ENCODE peak calls at places on chromosome 16, in six cellular contexts. One of them, this sample, is unnamed.

GRCh38 chr16:84340305-84341040 is 27.9 kb upstream of the ATP2C2 start:
- DNase-seq in PC-3: peak; percentile 71
- DNase-seq in BJ: no peak
- DNase-seq in IMR-90: no peak
- DNase-seq in heart right ventricle: no peak
- DNase-seq in GM06990: no peak
- DNase-seq in this sample: no peak

GRCh38 chr16:66478733-66479511 is 51.8 kb downstream of the BEAN1 start:
- DNase-seq in GM06990: peak; percentile 56
- DNase-seq in PC-3: peak; percentile 78
- DNase-seq in BJ: no peak
- DNase-seq in heart right ventricle: peak; percentile 75
- DNase-seq in IMR-90: peak; percentile 40
- DNase-seq in this sample: peak; percentile 67

GRCh38 chr16:53207810-53208752 is 153.3 kb downstream of the CHD9 start:
- DNase-seq in GM06990: peak; percentile 62
- DNase-seq in heart right ventricle: peak; percentile 64
- DNase-seq in PC-3: peak; percentile 66
- DNase-seq in BJ: peak; percentile 37
- DNase-seq in IMR-90: peak; percentile 83
- DNase-seq in this sample: no peak

GRCh38 chr16:81497690-81498089 is 53.1 kb downstream of the CMIP start:
- DNase-seq in BJ: no peak
- DNase-seq in GM06990: peak; percentile 52
- DNase-seq in PC-3: no peak
- DNase-seq in heart right ventricle: no peak
- DNase-seq in IMR-90: no peak
- DNase-seq in this sample: no peak

GRCh38 chr16:80347002-80347401 is 193.8 kb upstream of the DYNLRB2 start:
- DNase-seq in IMR-90: no peak
- DNase-seq in BJ: no peak
- DNase-seq in PC-3: no peak
- DNase-seq in GM06990: no peak
- DNase-seq in heart right ventricle: no peak
- DNase-seq in this sample: no peak

GRCh38 chr16:4327782-4328579 is 12.1 kb downstream of the GLIS2 start:
- DNase-seq in IMR-90: peak; percentile 69
- DNase-seq in heart right ventricle: peak; percentile 89
- DNase-seq in PC-3: no peak
- DNase-seq in GM06990: no peak
- DNase-seq in BJ: no peak
- DNase-seq in this sample: peak; percentile 41

GRCh38 chr16:102060-102855 is 24.2 kb downstream of the MPG start:
- DNase-seq in PC-3: no peak
- DNase-seq in IMR-90: peak; percentile 31
- DNase-seq in GM06990: no peak
- DNase-seq in BJ: no peak
- DNase-seq in heart right ventricle: peak; percentile 67
- DNase-seq in this sample: no peak

GRCh38 chr16:77588389-77588788 is 133.9 kb upstream of the NUDT7 start:
- DNase-seq in PC-3: no peak
- DNase-seq in BJ: no peak
- DNase-seq in IMR-90: no peak
- DNase-seq in heart right ventricle: no peak
- DNase-seq in GM06990: no peak
- DNase-seq in this sample: no peak

GRCh38 chr16:89047331-89048086 is 46.1 kb upstream of the ACSF3 start:
- DNase-seq in PC-3: no peak
- DNase-seq in IMR-90: no peak
- DNase-seq in BJ: no peak
- DNase-seq in heart right ventricle: no peak
- DNase-seq in GM06990: no peak
- DNase-seq in this sample: no peak

GRCh38 chr16:57985204-57986121 is 14.5 kb upstream of the CNGB1 start:
- DNase-seq in GM06990: no peak
- DNase-seq in IMR-90: no peak
- DNase-seq in PC-3: no peak
- DNase-seq in BJ: no peak
- DNase-seq in heart right ventricle: no peak
- DNase-seq in this sample: no peak

GRCh38 chr16:82703156-82703555 is 76.4 kb downstream of the CDH13 start:
- DNase-seq in GM06990: no peak
- DNase-seq in BJ: no peak
- DNase-seq in PC-3: no peak
- DNase-seq in IMR-90: no peak
- DNase-seq in heart right ventricle: no peak
- DNase-seq in this sample: no peak

GRCh38 chr16:89044394-89045180 is 49.1 kb upstream of the ACSF3 start:
- DNase-seq in GM06990: no peak
- DNase-seq in BJ: no peak
- DNase-seq in heart right ventricle: no peak
- DNase-seq in PC-3: no peak
- DNase-seq in IMR-90: no peak
- DNase-seq in this sample: peak; percentile 3

GRCh38 chr16:82368041-82368440 is 198.0 kb upstream of the MPHOSPH6 start:
- DNase-seq in GM06990: no peak
- DNase-seq in BJ: no peak
- DNase-seq in heart right ventricle: peak; percentile 64
- DNase-seq in IMR-90: peak; percentile 32
- DNase-seq in PC-3: peak; percentile 31
- DNase-seq in this sample: no peak

GRCh38 chr16:15732416-15732815 is 82.4 kb downstream of the NDE1 start:
- DNase-seq in BJ: no peak
- DNase-seq in heart right ventricle: no peak
- DNase-seq in PC-3: no peak
- DNase-seq in IMR-90: peak; percentile 62
- DNase-seq in GM06990: no peak
- DNase-seq in this sample: no peak

GRCh38 chr16:4366016-4366415 is 5.6 kb upstream of the VASN start:
- DNase-seq in BJ: no peak
- DNase-seq in PC-3: no peak
- DNase-seq in heart right ventricle: no peak
- DNase-seq in IMR-90: no peak
- DNase-seq in GM06990: no peak
- DNase-seq in this sample: no peak

GRCh38 chr16:24135624-24136296 is 120.4 kb upstream of the CACNG3 start:
- DNase-seq in GM06990: no peak
- DNase-seq in BJ: no peak
- DNase-seq in IMR-90: no peak
- DNase-seq in heart right ventricle: no peak
- DNase-seq in PC-3: no peak
- DNase-seq in this sample: no peak

GRCh38 chr16:81524382-81524781 is 79.8 kb downstream of the CMIP start:
- DNase-seq in PC-3: no peak
- DNase-seq in BJ: no peak
- DNase-seq in GM06990: no peak
- DNase-seq in IMR-90: no peak
- DNase-seq in heart right ventricle: no peak
- DNase-seq in this sample: peak; percentile 39

GRCh38 chr16:71367243-71367976 is 8.9 kb downstream of the CALB2 start:
- DNase-seq in GM06990: no peak
- DNase-seq in BJ: no peak
- DNase-seq in PC-3: peak; percentile 52
- DNase-seq in heart right ventricle: no peak
- DNase-seq in IMR-90: peak; percentile 21
- DNase-seq in this sample: no peak

GRCh38 chr16:10226672-10227306 is 44.6 kb upstream of the GRIN2A start:
- DNase-seq in PC-3: no peak
- DNase-seq in BJ: no peak
- DNase-seq in heart right ventricle: no peak
- DNase-seq in IMR-90: no peak
- DNase-seq in GM06990: no peak
- DNase-seq in this sample: no peak

GRCh38 chr16:10225653-10226052 is 43.4 kb upstream of the GRIN2A start:
- DNase-seq in IMR-90: no peak
- DNase-seq in BJ: no peak
- DNase-seq in GM06990: no peak
- DNase-seq in heart right ventricle: no peak
- DNase-seq in PC-3: no peak
- DNase-seq in this sample: no peak

GRCh38 chr16:10219742-10220141 is 37.5 kb upstream of the GRIN2A start:
- DNase-seq in BJ: no peak
- DNase-seq in heart right ventricle: no peak
- DNase-seq in PC-3: no peak
- DNase-seq in GM06990: no peak
- DNase-seq in IMR-90: no peak
- DNase-seq in this sample: no peak

GRCh38 chr16:10218490-10219206 is 36.4 kb upstream of the GRIN2A start:
- DNase-seq in heart right ventricle: peak; percentile 4
- DNase-seq in GM06990: no peak
- DNase-seq in BJ: no peak
- DNase-seq in PC-3: no peak
- DNase-seq in IMR-90: no peak
- DNase-seq in this sample: no peak

DNA sequence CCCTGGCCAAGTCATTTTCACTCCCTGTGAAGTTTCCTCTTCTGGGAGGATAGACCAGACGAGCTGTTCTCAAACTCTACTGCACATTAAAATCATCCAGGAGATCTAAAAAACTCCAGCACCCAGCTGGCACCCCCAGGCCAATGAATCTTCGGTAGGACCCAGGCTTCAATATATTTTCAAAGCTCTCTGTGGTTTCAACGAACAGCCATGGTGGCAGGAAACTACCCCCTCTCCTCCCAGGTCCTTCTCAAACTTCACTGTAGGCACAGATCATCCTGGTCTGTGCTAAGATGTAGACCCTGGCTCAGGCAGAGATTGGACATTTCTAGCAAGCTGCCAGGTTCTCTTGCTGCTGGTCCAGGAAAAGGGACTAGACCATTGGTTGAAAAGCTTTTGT is 38.7 kb upstream of the GRIN2A start:
- DNase-seq in BJ: no peak
- DNase-seq in GM06990: no peak
- DNase-seq in IMR-90: no peak
- DNase-seq in heart right ventricle: no peak
- DNase-seq in PC-3: no peak
- DNase-seq in this sample: no peak
- H3K27me3 ChIP-seq in BJ: no peaks in the 10 kb centered on the region
- H3K27me3 ChIP-seq in GM06990: no peaks in the 10 kb centered on the region
- H3K27me3 ChIP-seq in IMR-90: no peaks in the 10 kb centered on the region
- H3K27me3 ChIP-seq in heart right ventricle: no peaks in the 10 kb centered on the region
- H3K27me3 ChIP-seq in PC-3: peaks cover 47% of the 10 kb centered on the region
- H3K27me3 ChIP-seq in this sample: peaks cover 3% of the 10 kb centered on the region

GRCh38 chr16:74756203-74756602 is 18.4 kb downstream of the FA2H start:
- DNase-seq in IMR-90: no peak
- DNase-seq in PC-3: no peak
- DNase-seq in heart right ventricle: no peak
- DNase-seq in GM06990: no peak
- DNase-seq in BJ: no peak
- DNase-seq in this sample: no peak

GRCh38 chr16:74751658-74752057 is 23.0 kb downstream of the FA2H start:
- DNase-seq in GM06990: no peak
- DNase-seq in BJ: no peak
- DNase-seq in heart right ventricle: no peak
- DNase-seq in IMR-90: no peak
- DNase-seq in PC-3: no peak
- DNase-seq in this sample: no peak

GRCh38 chr16:74752756-74753155 is 21.9 kb downstream of the FA2H start:
- DNase-seq in IMR-90: no peak
- DNase-seq in GM06990: no peak
- DNase-seq in heart right ventricle: no peak
- DNase-seq in PC-3: no peak
- DNase-seq in BJ: no peak
- DNase-seq in this sample: no peak

GRCh38 chr16:74752258-74752657 is 22.4 kb downstream of the FA2H start:
- DNase-seq in heart right ventricle: no peak
- DNase-seq in IMR-90: no peak
- DNase-seq in PC-3: no peak
- DNase-seq in BJ: no peak
- DNase-seq in GM06990: no peak
- DNase-seq in this sample: no peak

DNA sequence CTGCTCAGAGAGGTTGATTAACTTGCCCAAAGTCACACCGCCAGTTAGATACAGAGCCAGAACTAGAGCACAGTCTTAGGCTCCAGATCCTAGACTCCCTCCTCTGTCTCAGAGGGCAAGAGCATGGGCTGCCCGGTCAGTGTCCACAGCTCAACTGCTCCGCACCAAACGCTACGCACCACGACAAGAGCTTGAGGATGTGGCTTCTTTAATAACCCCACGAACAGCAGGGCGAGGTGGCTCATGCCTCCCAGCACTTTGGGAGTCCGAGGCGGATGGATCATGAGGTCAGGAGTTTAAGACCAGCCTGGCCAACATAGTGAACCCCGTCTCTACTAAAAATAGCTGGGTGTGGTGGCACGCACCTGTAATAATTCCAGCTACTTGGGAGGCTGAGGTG is 21.4 kb downstream of the FA2H start:
- DNase-seq in IMR-90: no peak
- DNase-seq in PC-3: no peak
- DNase-seq in BJ: no peak
- DNase-seq in heart right ventricle: no peak
- DNase-seq in GM06990: no peak
- DNase-seq in this sample: no peak
- H3K27me3 ChIP-seq in IMR-90: peaks cover 8% of the 10 kb centered on the region
- H3K27me3 ChIP-seq in PC-3: no peaks in the 10 kb centered on the region
- H3K27me3 ChIP-seq in BJ: peaks cover 3% of the 10 kb centered on the region
- H3K27me3 ChIP-seq in heart right ventricle: peaks cover 10% of the 10 kb centered on the region
- H3K27me3 ChIP-seq in GM06990: no peaks in the 10 kb centered on the region
- H3K27me3 ChIP-seq in this sample: no peaks in the 10 kb centered on the region

DNA sequence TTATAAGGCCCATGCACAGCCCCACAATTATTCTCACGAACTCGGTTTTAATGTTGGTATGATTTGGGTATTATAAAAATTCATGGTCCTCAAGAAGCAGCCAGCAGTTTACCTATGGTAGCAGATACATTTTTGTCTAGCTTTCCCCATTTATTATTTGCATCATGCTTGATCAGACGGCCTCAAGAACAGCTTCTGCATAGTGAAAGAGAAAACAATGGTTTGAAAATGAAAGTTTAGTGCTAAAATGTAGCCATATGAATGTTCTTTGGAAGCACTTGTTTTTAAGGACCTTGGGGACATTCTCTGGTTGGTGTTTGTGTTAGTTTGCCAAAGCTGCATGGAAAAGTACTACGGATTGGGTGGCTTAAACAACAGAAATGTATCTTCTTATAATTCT is 72.4 kb upstream of the CPHXL start:
- DNase-seq in BJ: no peak
- DNase-seq in IMR-90: no peak
- DNase-seq in heart right ventricle: no peak
- DNase-seq in GM06990: no peak
- DNase-seq in PC-3: no peak
- DNase-seq in this sample: no peak
- H3K27me3 ChIP-seq in BJ: no peaks in the 10 kb centered on the region
- H3K27me3 ChIP-seq in IMR-90: no peaks in the 10 kb centered on the region
- H3K27me3 ChIP-seq in heart right ventricle: no peaks in the 10 kb centered on the region
- H3K27me3 ChIP-seq in GM06990: no peaks in the 10 kb centered on the region
- H3K27me3 ChIP-seq in PC-3: peaks cover 4% of the 10 kb centered on the region
- H3K27me3 ChIP-seq in this sample: no peaks in the 10 kb centered on the region

DNA sequence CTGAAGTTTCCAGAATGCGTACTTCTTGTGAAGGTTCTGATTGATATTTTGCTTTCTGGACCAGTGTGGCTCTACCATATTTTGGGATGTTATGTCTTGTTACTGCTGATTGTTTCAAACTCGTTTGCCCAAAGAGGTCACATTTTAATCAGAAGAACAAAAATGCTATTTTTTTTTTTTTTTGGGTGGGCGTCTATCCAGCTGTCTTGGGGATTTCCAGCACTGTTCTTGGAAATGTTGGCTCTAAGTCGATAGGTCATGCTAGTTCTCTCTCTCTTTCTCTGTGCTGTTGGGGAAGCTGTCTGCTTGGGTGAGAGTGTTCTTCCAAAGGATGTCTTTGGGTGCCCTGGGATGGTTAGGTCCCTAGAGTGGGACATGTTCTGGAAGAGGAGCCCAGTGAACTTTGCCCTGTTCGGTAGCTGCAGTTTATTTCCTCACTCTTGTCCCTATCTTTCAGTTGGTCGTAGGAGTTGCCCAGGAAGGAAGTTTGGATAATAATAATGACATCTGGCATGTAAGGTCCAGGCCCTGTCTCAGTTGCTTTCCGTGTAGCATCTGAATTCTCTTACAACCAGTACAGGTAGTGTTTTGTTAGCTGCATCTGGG is 2.9 kb downstream of the IRF8 start:
- DNase-seq in IMR-90: no peak
- DNase-seq in heart right ventricle: no peak
- DNase-seq in GM06990: no peak
- DNase-seq in BJ: no peak
- DNase-seq in PC-3: no peak
- DNase-seq in this sample: no peak
- H3K27me3 ChIP-seq in IMR-90: peaks cover 89% of the 10 kb centered on the region
- H3K27me3 ChIP-seq in heart right ventricle: peaks cover 39% of the 10 kb centered on the region
- H3K27me3 ChIP-seq in GM06990: no peaks in the 10 kb centered on the region
- H3K27me3 ChIP-seq in BJ: peaks cover 30% of the 10 kb centered on the region
- H3K27me3 ChIP-seq in PC-3: peaks cover 91% of the 10 kb centered on the region
- H3K27me3 ChIP-seq in this sample: no peaks in the 10 kb centered on the region

This sample was measured in CD4-positive, alpha-beta T cell.